ENCODE peak calls at places on chromosomes 11 and 22, in seven cellular contexts. I is tibial artery, N is heart right ventricle, J is OCI-LY7, Y is aorta, T is uterus, W is tibial nerve. X is an unnamed sample. For H3K4me1, the result is how much of the 10 kb centered on the place peaks cover.

GRCh38 chr11:64876226-64876750 is 2.1 kb downstream of the EHD1 start:
- DNase-seq in I (no peak), N (no peak), J (no peak), Y (peak), T (no peak), W (no peak), X (no peak)

GRCh38 chr22:44574057-44574456 is 76.0 kb upstream of the RTL6 start:
- DNase-seq in I (no peak), N (no peak), J (no peak), Y (no peak), T (peak), W (no peak), X (no peak)

GRCh38 chr22:35470903-35471321 is 69.7 kb upstream of the RASD2 start:
- DNase-seq in I (no peak), N (no peak), J (no peak), Y (no peak), T (no peak), W (no peak), X (no peak)

GRCh38 chr11:8294251-8294935 is 30.7 kb upstream of the LMO1 start:
- DNase-seq in I (no peak), N (no peak), J (no peak), Y (peak), T (no peak), W (no peak), X (no peak)

GRCh38 chr11:61962213-61963015 is 5.0 kb downstream of the FTH1 start:
- DNase-seq in I (no peak), N (no peak), J (no peak), Y (peak), T (no peak), W (no peak), X (no peak)

GRCh38 chr11:12071574-12071973 is 38.8 kb upstream of the MICAL2 start:
- DNase-seq in I (no peak), N (no peak), J (no peak), Y (no peak), T (no peak), W (no peak), X (no peak)

GRCh38 chr11:17259931-17260499 is 16.5 kb upstream of the NUCB2 start:
- DNase-seq in I (no peak), N (no peak), J (no peak), Y (no peak), T (no peak), W (no peak), X (no peak)

GRCh38 chr11:118894192-118894591 is 10.5 kb downstream of the CXCR5 start:
- DNase-seq in I (no peak), N (no peak), J (no peak), Y (no peak), T (no peak), W (no peak), X (peak)

GRCh38 chr11:113447621-113448310 is 27.4 kb downstream of the DRD2 start:
- DNase-seq in I (no peak), N (no peak), J (no peak), Y (no peak), T (no peak), W (no peak), X (no peak)

GRCh38 chr11:68354181-68354872 is 41.9 kb downstream of the LRP5 start:
- DNase-seq in I (peak), N (peak), J (no peak), Y (peak), T (peak), W (peak), X (no peak)

GRCh38 chr22:38115423-38116205 is 5.1 kb upstream of the BAIAP2L2 start:
- DNase-seq in I (no peak), N (no peak), J (no peak), Y (peak), T (no peak), W (no peak), X (no peak)

GRCh38 chr11:28139848-28140415 is 31.7 kb downstream of the METTL15 start:
- DNase-seq in I (no peak), N (no peak), J (no peak), Y (no peak), T (no peak), W (no peak), X (no peak)

GRCh38 chr11:15828241-15828903 is 528.0 kb downstream of the SOX6 start:
- DNase-seq in I (no peak), N (no peak), J (no peak), Y (no peak), T (no peak), W (no peak), X (no peak)

GRCh38 chr11:1204381-1205101 is 18.3 kb upstream of the MUC5B start:
- DNase-seq in I (peak), N (no peak), J (no peak), Y (peak), T (no peak), W (no peak), X (no peak)

GRCh38 chr11:32333335-32333991 is 101.9 kb downstream of the WT1 start:
- DNase-seq in I (peak), N (peak), J (no peak), Y (peak), T (peak), W (peak), X (no peak)

GRCh38 chr11:109425554-109425953 is 3.6 kb downstream of the C11orf87 start:
- DNase-seq in I (no peak), N (no peak), J (no peak), Y (no peak), T (no peak), W (no peak), X (no peak)

GRCh38 chr11:88348870-88349269 is 11.3 kb upstream of the CTSC start:
- DNase-seq in I (no peak), N (no peak), J (no peak), Y (no peak), T (no peak), W (no peak), X (no peak)

GRCh38 chr22:26273011-26273675 is 103.9 kb downstream of the SEZ6L start:
- DNase-seq in I (no peak), N (no peak), J (no peak), Y (no peak), T (no peak), W (no peak), X (no peak)

GRCh38 chr11:78715639-78716311 is 141.1 kb upstream of the NARS2 start:
- DNase-seq in I (peak), N (peak), J (peak), Y (peak), T (no peak), W (no peak), X (no peak)

GRCh38 chr22:30802202-30803166 is 107.8 kb downstream of the OSBP2 start:
- DNase-seq in I (peak), N (peak), J (no peak), Y (peak), T (peak), W (peak), X (peak)

GRCh38 chr22:36068776-36069344 is 40.2 kb upstream of the RBFOX2 start:
- DNase-seq in I (no peak), N (no peak), J (peak), Y (no peak), T (no peak), W (no peak), X (no peak)

GRCh38 chr22:25186140-25186539 is 13.5 kb upstream of the CRYBB3 start:
- DNase-seq in I (no peak), N (no peak), J (no peak), Y (no peak), T (no peak), W (no peak), X (no peak)

GRCh38 chr11:2298795-2299747 is 2.6 kb downstream of the C11orf21 start:
- DNase-seq in I (no peak), N (no peak), J (no peak), Y (peak), T (no peak), W (peak), X (no peak)

GRCh38 chr22:28978863-28979799 is 82.5 kb downstream of the C22orf31 start:
- DNase-seq in I (no peak), N (no peak), J (no peak), Y (no peak), T (no peak), W (no peak), X (no peak)
- H3K4me1 ChIP-seq in I (half or more), N (under half), J (under half), Y (under half), T (under half), W (under half), X (under half)

GRCh38 chr11:77179048-77179447 is 51.0 kb downstream of the MYO7A start:
- DNase-seq in I (no peak), N (peak), J (no peak), Y (no peak), T (no peak), W (no peak), X (no peak)

GRCh38 chr11:77176996-77177395 is 49.0 kb downstream of the MYO7A start:
- DNase-seq in I (no peak), N (no peak), J (no peak), Y (no peak), T (no peak), W (no peak), X (no peak)

GRCh38 chr11:77179681-77180080 is 51.6 kb downstream of the MYO7A start:
- DNase-seq in I (no peak), N (peak), J (no peak), Y (no peak), T (no peak), W (no peak), X (no peak)

GRCh38 chr11:77175869-77176539 is 48.0 kb downstream of the MYO7A start:
- DNase-seq in I (peak), N (peak), J (no peak), Y (no peak), T (no peak), W (peak), X (no peak)

GRCh38 chr11:77178150-77178549 is 50.1 kb downstream of the MYO7A start:
- DNase-seq in I (no peak), N (no peak), J (no peak), Y (no peak), T (no peak), W (no peak), X (no peak)
- H3K4me1 ChIP-seq in I (under half), N (under half), J (under half), Y (under half), T (under half), W (under half), X (under half)

GRCh38 chr11:3833461-3833860 is 7.3 kb downstream of the RHOG start:
- DNase-seq in I (no peak), N (no peak), J (no peak), Y (no peak), T (no peak), W (no peak), X (no peak)

GRCh38 chr11:3832816-3833215 is 7.9 kb downstream of the RHOG start:
- DNase-seq in I (no peak), N (no peak), J (no peak), Y (no peak), T (no peak), W (no peak), X (no peak)

GRCh38 chr11:3835752-3836151 is 5.0 kb downstream of the RHOG start:
- DNase-seq in I (no peak), N (no peak), J (no peak), Y (peak), T (no peak), W (no peak), X (no peak)

GRCh38 chr11:3835100-3835485 is 5.7 kb downstream of the RHOG start:
- DNase-seq in I (no peak), N (no peak), J (no peak), Y (peak), T (no peak), W (no peak), X (no peak)

DNA sequence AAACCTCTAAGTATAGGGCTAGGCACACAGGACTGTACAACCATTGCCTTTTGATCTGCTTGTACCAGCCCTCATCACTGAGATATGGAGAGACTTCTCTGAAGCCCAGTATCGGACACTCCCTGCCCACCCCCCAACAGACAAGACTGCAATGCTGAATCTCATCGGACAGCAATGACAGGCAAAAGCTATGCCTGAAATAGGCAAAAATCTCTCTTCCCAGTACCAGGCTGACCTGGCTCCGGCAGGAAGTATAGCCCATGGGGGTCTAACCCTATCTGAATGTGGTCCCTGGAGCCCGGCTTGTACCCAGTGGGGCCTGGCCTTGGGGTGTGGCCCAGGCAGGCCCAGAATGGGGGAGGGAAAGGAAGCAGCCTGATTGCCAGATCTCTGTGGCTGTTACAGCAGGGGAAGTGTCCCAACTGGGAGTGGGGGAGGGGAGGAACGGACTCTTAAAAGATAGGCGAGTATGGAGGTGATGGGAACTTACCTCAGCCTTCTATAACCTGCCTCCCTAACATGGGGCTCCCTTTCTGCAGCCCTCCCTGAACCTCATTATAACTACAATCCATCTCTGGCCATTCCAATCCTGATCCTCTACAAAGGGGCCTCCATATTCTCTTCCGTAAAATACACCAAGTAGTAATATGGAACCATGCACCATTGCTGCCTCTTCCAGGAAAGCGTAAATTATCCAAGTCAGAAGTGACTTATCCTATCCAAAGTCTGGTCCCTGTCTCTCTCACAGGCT is 6.2 kb downstream of the RHOG start:
- DNase-seq in I (peak), N (no peak), J (peak), Y (peak), T (no peak), W (peak), X (no peak)
- H3K4me1 ChIP-seq in I (under half), N (half or more), J (half or more), Y (under half), T (under half), W (half or more), X (half or more)

GRCh38 chr22:48169227-48169626 is 1406.8 kb downstream of the TBC1D22A start:
- DNase-seq in I (no peak), N (no peak), J (no peak), Y (peak), T (no peak), W (no peak), X (no peak)
- H3K4me1 ChIP-seq in I (under half), N (under half), J (under half), Y (under half), T (under half), W (under half), X (under half)

DNA sequence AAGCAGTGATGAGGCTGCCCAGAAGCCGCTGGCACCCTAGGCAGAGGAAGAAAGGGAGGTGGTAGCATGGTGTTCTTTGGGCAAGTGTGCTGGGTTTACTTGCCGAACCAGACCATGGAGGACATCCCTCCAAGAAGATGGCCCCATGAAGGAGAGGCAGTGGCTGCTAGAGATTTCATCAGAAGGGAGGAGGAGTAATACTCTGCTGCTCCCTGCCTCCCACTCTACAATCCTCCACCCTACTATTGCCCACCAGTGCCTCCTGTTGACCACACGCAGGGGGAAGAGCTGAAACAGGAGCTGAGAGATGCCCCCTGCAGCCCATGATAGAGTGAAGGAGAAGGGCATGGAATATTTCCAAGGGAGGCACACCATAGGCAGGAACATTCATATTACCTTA is 51.0 kb upstream of the PRSS23 start:
- DNase-seq in I (no peak), N (no peak), J (no peak), Y (no peak), T (no peak), W (no peak), X (no peak)
- H3K4me1 ChIP-seq in I (under half), N (under half), J (under half), Y (under half), T (under half), W (under half), X (under half)

DNA sequence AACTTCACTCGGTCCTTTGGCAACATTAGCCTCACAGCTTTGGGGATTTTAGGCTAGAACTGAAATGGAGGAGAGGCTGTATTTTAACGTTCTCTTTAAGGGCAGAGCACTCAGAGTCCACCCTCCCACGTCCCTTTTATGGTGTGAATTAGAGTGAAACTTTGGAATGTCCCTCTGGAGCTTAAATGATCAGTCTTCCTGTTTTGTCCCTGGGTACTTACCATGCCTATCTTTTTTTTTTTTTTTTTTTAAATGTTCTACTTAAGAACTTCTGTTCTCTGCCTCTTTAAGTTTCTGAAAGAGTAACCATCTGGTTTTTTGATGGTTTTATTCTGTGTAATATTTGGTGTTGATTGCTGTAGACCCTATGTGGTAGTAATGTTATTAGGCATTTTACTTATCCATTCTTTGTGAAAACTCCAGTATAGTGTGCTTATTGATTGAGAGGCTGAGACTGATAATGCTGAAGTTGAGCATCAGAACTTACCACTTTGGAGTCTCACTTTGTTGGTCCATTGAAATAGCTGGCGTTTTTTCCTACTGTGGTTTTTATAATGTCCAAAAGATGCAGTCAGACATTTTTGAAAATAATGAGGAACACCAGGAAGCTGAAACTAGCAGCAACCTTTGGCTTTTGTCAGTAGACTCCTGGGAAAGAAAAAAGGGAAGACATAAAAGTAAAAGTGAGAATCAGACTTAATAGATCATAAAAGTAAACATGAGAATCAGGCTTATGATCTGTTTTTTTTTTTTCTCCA is 11.6 kb downstream of the UVRAG start:
- DNase-seq in I (no peak), N (no peak), J (no peak), Y (no peak), T (no peak), W (peak), X (no peak)
- H3K4me1 ChIP-seq in I (half or more), N (half or more), J (half or more), Y (under half), T (under half), W (under half), X (under half)